ENCODE peak calls at places on chromosomes 1 and 21, in four cellular contexts. U, M, A and C are unnamed samples.

GRCh38 chr1:234186037-234186688 is 187.1 kb upstream of the COA6 start:
- ATAC-seq in U (no peak), M (no peak), A (peak; percentile 90), C (no peak)

GRCh38 chr1:170155055-170155454 is 9.3 kb downstream of the NTMT2 start:
- ATAC-seq in U (no peak), M (no peak), A (no peak), C (no peak)

GRCh38 chr1:200161801-200162200 is 134.3 kb downstream of the NR5A2 start:
- ATAC-seq in U (no peak), M (no peak), A (no peak), C (no peak)

GRCh38 chr21:42162831-42163510 is 56.0 kb upstream of the ABCG1 start:
- ATAC-seq in U (peak; percentile 6), M (no peak), A (peak; percentile 7), C (no peak)

GRCh38 chr1:15820478-15820877 is 13.0 kb upstream of the UQCRHL start:
- ATAC-seq in U (no peak), M (no peak), A (no peak), C (no peak)

GRCh38 chr1:247268390-247269045 is 12.6 kb downstream of the VN1R5 start:
- ATAC-seq in U (no peak), M (no peak), A (no peak), C (no peak)

GRCh38 chr21:46555225-46555617 is 49.7 kb downstream of the S100B start:
- ATAC-seq in U (no peak), M (peak; percentile 45), A (no peak), C (no peak)

GRCh38 chr1:53276902-53277281 is 38.6 kb upstream of the MAGOH start:
- ATAC-seq in U (no peak), M (no peak), A (no peak), C (no peak)

GRCh38 chr1:64469614-64469976 is 334 bp upstream of the CACHD1 start:
- ATAC-seq in U (peak; percentile 27), M (peak; percentile 12), A (no peak), C (peak; percentile 2)

GRCh38 chr21:33205476-33205875 is 24.3 kb upstream of the IFNAR2 start:
- ATAC-seq in U (no peak), M (no peak), A (peak; percentile 29), C (no peak)

GRCh38 chr1:43206721-43207228 is 34.6 kb downstream of the CFAP57 start:
- ATAC-seq in U (peak; percentile 91), M (peak; percentile 94), A (no peak), C (peak; percentile 83)

GRCh38 chr1:236117710-236118109 is 24.6 kb upstream of the GPR137B start:
- ATAC-seq in U (no peak), M (no peak), A (no peak), C (no peak)

GRCh38 chr1:153357076-153357852 is 390 bp upstream of the S100A9 start:
- ATAC-seq in U (peak; percentile 85), M (peak; percentile 45), A (no peak), C (peak; percentile 64)

GRCh38 chr21:37164742-37165141 is 91.7 kb downstream of the TTC3 start:
- ATAC-seq in U (no peak), M (no peak), A (no peak), C (no peak)

GRCh38 chr1:94953107-94953506 is 26.2 kb upstream of the CNN3 start:
- ATAC-seq in U (no peak), M (no peak), A (no peak), C (no peak)

GRCh38 chr1:150282558-150282958 is 204 bp downstream of the CIART start:
- ATAC-seq in U (peak; percentile 37), M (peak; percentile 14), A (no peak), C (peak; percentile 34)

GRCh38 chr1:198165927-198166647 is 9.3 kb downstream of the NEK7 start:
- ATAC-seq in U (no peak), M (no peak), A (peak; percentile 32), C (no peak)

GRCh38 chr1:167450843-167451242 is 67.5 kb downstream of the CD247 start:
- ATAC-seq in U (no peak), M (no peak), A (no peak), C (no peak)

GRCh38 chr1:31759266-31760023 is 4.7 kb downstream of the ADGRB2 start:
- ATAC-seq in U (no peak), M (no peak), A (no peak), C (no peak)

GRCh38 chr1:162397039-162397448 is 14.9 kb downstream of the SH2D1B start:
- ATAC-seq in U (no peak), M (no peak), A (no peak), C (peak; percentile 34)

DNA sequence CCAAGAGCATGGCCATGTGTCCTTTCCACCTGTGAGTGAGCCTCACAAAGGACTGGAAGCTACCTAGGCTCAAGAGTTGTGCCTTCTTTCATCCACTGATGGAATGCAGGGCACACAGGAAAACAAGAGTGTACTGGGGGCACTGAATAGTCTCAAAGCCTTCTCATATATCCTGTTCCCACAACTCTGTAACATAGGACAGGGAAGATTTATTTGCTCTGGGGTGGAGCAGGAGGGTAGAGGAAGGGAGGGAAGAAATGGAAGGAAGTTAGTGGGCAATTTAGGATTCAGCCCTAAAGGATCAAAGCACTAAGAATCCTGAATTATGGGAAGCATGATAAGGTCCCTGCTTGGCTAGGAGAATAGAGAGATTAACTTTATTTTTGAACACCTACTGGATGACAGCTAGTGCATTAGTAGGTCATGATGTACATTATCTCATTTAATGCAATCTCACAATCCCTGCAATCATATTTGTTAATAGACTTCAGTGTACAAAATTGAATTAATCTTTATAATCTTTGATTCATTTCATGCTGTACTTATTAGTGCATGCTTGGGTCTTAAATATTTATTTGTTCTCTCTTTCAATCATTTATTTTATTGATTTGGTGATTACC is 27.0 kb upstream of the RGS16 start:
- ATAC-seq in U (no peak), M (no peak), A (no peak), C (no peak)
- H3K4me1 ChIP-seq in U (peaks cover 15% of the 10 kb centered on the region), M (peaks cover 11% of the 10 kb centered on the region), A (peaks cover 38% of the 10 kb centered on the region), C (peaks cover 27% of the 10 kb centered on the region)

GRCh38 chr1:204451352-204452124 is 39.9 kb upstream of the PPP1R15B start:
- ATAC-seq in U (no peak), M (no peak), A (no peak), C (no peak)

GRCh38 chr1:204448991-204449390 is 37.4 kb upstream of the PPP1R15B start:
- ATAC-seq in U (no peak), M (no peak), A (no peak), C (no peak)

GRCh38 chr1:204449631-204450280 is 38.1 kb upstream of the PPP1R15B start:
- ATAC-seq in U (no peak), M (no peak), A (no peak), C (no peak)

GRCh38 chr1:204448321-204448964 is 36.8 kb upstream of the PPP1R15B start:
- ATAC-seq in U (peak; percentile 12), M (no peak), A (no peak), C (no peak)

GRCh38 chr1:204450461-204451257 is 39.0 kb upstream of the PPP1R15B start:
- ATAC-seq in U (peak; percentile 78), M (peak; percentile 88), A (no peak), C (peak; percentile 26)
- H3K27ac ChIP-seq in U (peak overlapping the region; percentile 65), M (peak overlapping the region; percentile 84), A (no peak overlapping the region), C (peak overlapping the region; percentile 38)

DNA sequence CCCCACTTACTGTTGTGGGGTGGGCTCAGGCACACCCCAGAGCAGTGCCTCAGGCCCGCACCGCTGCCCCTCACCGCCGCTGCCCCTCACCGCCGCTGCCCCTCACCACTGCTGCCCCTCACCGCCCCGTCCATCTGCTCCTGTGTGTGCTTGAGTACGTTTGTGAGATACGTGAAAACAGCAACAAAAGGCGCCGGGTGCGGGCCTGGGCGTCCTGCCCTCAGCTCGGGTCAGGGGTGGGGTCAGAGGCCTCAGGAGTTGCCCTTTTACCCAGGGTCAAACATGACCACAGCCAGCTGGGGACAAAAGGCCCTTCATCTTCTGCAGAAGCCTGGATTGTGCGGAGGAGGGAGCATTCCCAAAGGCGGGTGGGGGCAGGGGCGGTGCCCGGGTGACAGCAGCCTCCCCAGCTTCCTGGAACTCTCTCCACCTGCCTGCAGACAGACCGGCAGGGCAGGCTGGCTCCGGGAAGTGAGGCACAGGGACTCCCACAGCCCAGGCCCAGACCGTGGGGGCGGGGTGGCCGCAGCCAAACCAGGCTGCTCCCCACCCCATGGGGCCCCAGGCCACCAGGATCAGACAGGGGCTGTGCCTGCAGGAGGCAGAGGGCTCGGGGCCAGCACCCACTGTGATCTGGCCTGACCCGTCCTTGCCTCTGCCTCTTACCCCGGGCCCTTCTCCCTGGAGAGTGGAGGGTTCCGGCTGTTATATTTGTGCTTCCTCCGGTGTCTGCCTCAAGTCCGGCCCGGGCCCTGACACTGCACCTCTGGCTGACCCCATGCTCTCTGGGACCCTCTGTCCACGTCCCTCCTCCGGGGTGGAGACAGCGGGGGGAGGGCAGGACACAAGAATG is 2.3 kb upstream of the VWA1 start:
- ATAC-seq in U (peak; percentile 61), M (peak; percentile 56), A (no peak), C (peak; percentile 26)
- H3K4me1 ChIP-seq in U (peaks cover 92% of the 10 kb centered on the region), M (peaks cover 92% of the 10 kb centered on the region), A (peaks cover 20% of the 10 kb centered on the region), C (no peaks in the 10 kb centered on the region)

GRCh38 chr1:23910553-23911246 is 2.5 kb downstream of the CNR2 start:
- ATAC-seq in U (no peak), M (no peak), A (peak; percentile 39), C (no peak)

GRCh38 chr1:23915470-23915869 is 2.3 kb upstream of the CNR2 start:
- ATAC-seq in U (no peak), M (no peak), A (no peak), C (no peak)

GRCh38 chr1:23914921-23915320 is 1.8 kb upstream of the CNR2 start:
- ATAC-seq in U (no peak), M (no peak), A (no peak), C (no peak)

GRCh38 chr1:23911924-23912323 is 1.2 kb downstream of the CNR2 start:
- ATAC-seq in U (no peak), M (no peak), A (no peak), C (no peak)

GRCh38 chr1:23913212-23913880 is at the start of gene CNR2:
- ATAC-seq in U (no peak), M (no peak), A (peak; percentile 37), C (no peak)
- H3K27ac ChIP-seq in U (no peak within 1 kb of the TSS), M (no peak within 1 kb of the TSS), A (peak within 1 kb of the TSS; percentile 98), C (no peak within 1 kb of the TSS)

GRCh38 chr21:44867464-44867863 is 6.0 kb downstream of the PTTG1IP start:
- ATAC-seq in U (no peak), M (no peak), A (no peak), C (no peak)
- H3K4me1 ChIP-seq in U (peaks cover 79% of the 10 kb centered on the region), M (peaks cover 76% of the 10 kb centered on the region), A (peaks cover 31% of the 10 kb centered on the region), C (peaks cover 4% of the 10 kb centered on the region)

GRCh38 chr1:77824083-77824482 is 44.6 kb downstream of the MIGA1 start:
- ATAC-seq in U (peak; percentile 50), M (peak; percentile 35), A (no peak), C (peak; percentile 73)

GRCh38 chr1:77828098-77828497 is 48.6 kb downstream of the MIGA1 start:
- ATAC-seq in U (no peak), M (no peak), A (no peak), C (no peak)

GRCh38 chr1:77829851-77830250 is 50.4 kb downstream of the MIGA1 start:
- ATAC-seq in U (no peak), M (peak; percentile 61), A (no peak), C (no peak)

GRCh38 chr1:77824694-77825355 is 45.4 kb downstream of the MIGA1 start:
- ATAC-seq in U (no peak), M (no peak), A (no peak), C (no peak)

GRCh38 chr1:77825356-77825709 is 45.9 kb downstream of the MIGA1 start:
- ATAC-seq in U (peak; percentile 97), M (peak; percentile 75), A (peak; percentile 72), C (peak; percentile 55)
- H3K27ac ChIP-seq in U (peak overlapping the region; percentile 53), M (peak overlapping the region; percentile 0), A (no peak overlapping the region), C (peak overlapping the region; percentile 24)